ENCODE peak calls at places on chromosomes 11 and 22, in six cellular contexts. L is kidney, J is IMR-90, R is ovary, E is body of pancreas, C is suprapubic skin. Z is an unnamed sample. For H3K4me1, the result is how much of the 10 kb centered on the place peaks cover.

GRCh38 chr11:131186629-131187075 is 183.8 kb upstream of the NTM start:
- DNase-seq in L (no peak), J (no peak), R (no peak), E (no peak), C (no peak), Z (no peak)

GRCh38 chr11:34799848-34800247 is 116.3 kb downstream of the APIP start:
- DNase-seq in L (no peak), J (no peak), R (no peak), E (no peak), C (no peak), Z (no peak)

GRCh38 chr11:69171476-69171875 is 15.7 kb downstream of the SMIM38 start:
- DNase-seq in L (no peak), J (no peak), R (no peak), E (no peak), C (no peak), Z (no peak)

GRCh38 chr11:126496576-126497403 is 141.3 kb downstream of the ST3GAL4 start:
- DNase-seq in L (no peak), J (no peak), R (peak), E (no peak), C (no peak), Z (peak)

GRCh38 chr11:100808904-100809491 is 121.9 kb downstream of the ARHGAP42 start:
- DNase-seq in L (no peak), J (peak), R (no peak), E (no peak), C (no peak), Z (no peak)

GRCh38 chr11:71106671-71107070 is 145.7 kb downstream of the SHANK2 start:
- DNase-seq in L (no peak), J (no peak), R (no peak), E (no peak), C (no peak), Z (no peak)

GRCh38 chr11:65618763-65619162 is 3.2 kb downstream of the PCNX3 start:
- DNase-seq in L (no peak), J (no peak), R (no peak), E (no peak), C (no peak), Z (no peak)

GRCh38 chr11:119688362-119688761 is 40.6 kb downstream of the NECTIN1 start:
- DNase-seq in L (no peak), J (no peak), R (no peak), E (no peak), C (no peak), Z (no peak)

GRCh38 chr22:47386812-47387510 is 624.5 kb downstream of the TBC1D22A start:
- DNase-seq in L (peak), J (no peak), R (peak), E (no peak), C (no peak), Z (peak)

GRCh38 chr11:106076421-106076922 is 675 bp downstream of the KBTBD3 start:
- DNase-seq in L (no peak), J (no peak), R (no peak), E (peak), C (no peak), Z (no peak)

GRCh38 chr11:598005-598680 is 17.6 kb downstream of the IRF7 start:
- DNase-seq in L (no peak), J (no peak), R (no peak), E (no peak), C (no peak), Z (no peak)

GRCh38 chr11:104410336-104410735 is 246.4 kb upstream of the PDGFD start:
- DNase-seq in L (no peak), J (no peak), R (no peak), E (no peak), C (no peak), Z (no peak)

GRCh38 chr11:128464878-128465277 is 122.5 kb downstream of the ETS1 start:
- DNase-seq in L (no peak), J (no peak), R (no peak), E (no peak), C (no peak), Z (no peak)

GRCh38 chr11:117083011-117083940 is 15.0 kb downstream of the SIK3 start:
- DNase-seq in L (no peak), J (no peak), R (no peak), E (no peak), C (no peak), Z (no peak)

GRCh38 chr11:106691807-106692365 is 326.4 kb downstream of the GUCY1A2 start:
- DNase-seq in L (no peak), J (peak), R (no peak), E (no peak), C (no peak), Z (no peak)

GRCh38 chr22:38872831-38873248 is 824 bp upstream of the CBX6 start:
- DNase-seq in L (peak), J (peak), R (peak), E (peak), C (no peak), Z (peak)

GRCh38 chr11:1749787-1750351 is 526 bp downstream of the IFITM10 start:
- DNase-seq in L (peak), J (peak), R (no peak), E (no peak), C (no peak), Z (peak)

GRCh38 chr22:44172370-44173108 is 8.2 kb upstream of the PARVG start:
- DNase-seq in L (peak), J (no peak), R (no peak), E (peak), C (no peak), Z (peak)

GRCh38 chr22:24554316-24555159 is at the start of gene GUCD1:
- DNase-seq in L (no peak), J (peak), R (no peak), E (peak), C (no peak), Z (no peak)

GRCh38 chr11:13261600-13262061 is 16.0 kb upstream of the BMAL1 start:
- DNase-seq in L (no peak), J (peak), R (no peak), E (no peak), C (no peak), Z (no peak)

GRCh38 chr11:16924826-16925494 is 89.3 kb downstream of the PLEKHA7 start:
- DNase-seq in L (peak), J (no peak), R (peak), E (peak), C (no peak), Z (peak)

GRCh38 chr11:128719556-128719824 is 25.6 kb downstream of the FLI1 start:
- DNase-seq in L (no peak), J (no peak), R (no peak), E (no peak), C (no peak), Z (no peak)

GRCh38 chr11:70615036-70615875 is 216.9 kb downstream of the CTTN start:
- DNase-seq in L (no peak), J (no peak), R (no peak), E (no peak), C (no peak), Z (no peak)

GRCh38 chr11:60594998-60595637 is 79.9 kb downstream of the MS4A13 start:
- DNase-seq in L (no peak), J (no peak), R (no peak), E (peak), C (no peak), Z (no peak)

GRCh38 chr11:1844221-1845094 is 5.7 kb downstream of the TNNI2 start:
- DNase-seq in L (peak), J (no peak), R (peak), E (no peak), C (no peak), Z (peak)

GRCh38 chr22:28243539-28243938 is 324.5 kb upstream of the PITPNB start:
- DNase-seq in L (no peak), J (no peak), R (no peak), E (no peak), C (no peak), Z (no peak)

GRCh38 chr11:82356316-82356715 is 377.3 kb downstream of the FAM181B start:
- DNase-seq in L (no peak), J (no peak), R (no peak), E (no peak), C (no peak), Z (no peak)

GRCh38 chr11:120137611-120138521 is at the start of gene TRIM29:
- DNase-seq in L (peak), J (no peak), R (peak), E (no peak), C (peak), Z (peak)

GRCh38 chr11:130215531-130216220 is 56.1 kb downstream of the ST14 start:
- DNase-seq in L (peak), J (no peak), R (peak), E (no peak), C (no peak), Z (peak)

GRCh38 chr11:15651782-15652181 is 537.1 kb downstream of the INSC start:
- DNase-seq in L (peak), J (no peak), R (peak), E (no peak), C (no peak), Z (no peak)

GRCh38 chr22:38861927-38862326 is 10.1 kb downstream of the CBX6 start:
- DNase-seq in L (no peak), J (no peak), R (no peak), E (no peak), C (no peak), Z (peak)

GRCh38 chr22:39454385-39454871 is 2.4 kb upstream of the MGAT3 start:
- DNase-seq in L (peak), J (no peak), R (no peak), E (no peak), C (no peak), Z (no peak)

GRCh38 chr11:5808500-5809121 is at the start of gene OR52N2:
- DNase-seq in L (peak), J (peak), R (peak), E (peak), C (peak), Z (peak)

GRCh38 chr11:96158126-96158525 is 184.9 kb downstream of the MAML2 start:
- DNase-seq in L (no peak), J (no peak), R (no peak), E (no peak), C (no peak), Z (no peak)

GRCh38 chr11:111331711-111332479 is 33.5 kb downstream of the POU2AF3 start:
- DNase-seq in L (no peak), J (peak), R (no peak), E (no peak), C (no peak), Z (no peak)
- H3K4me1 ChIP-seq in L (under half), J (under half), R (under half), E (half or more), C (half or more), Z (under half)

GRCh38 chr11:8684600-8685290 is 2.2 kb downstream of the RPL27A start:
- DNase-seq in L (no peak), J (no peak), R (no peak), E (no peak), C (no peak), Z (no peak)

GRCh38 chr11:8686325-8686724 is 3.7 kb downstream of the RPL27A start:
- DNase-seq in L (peak), J (no peak), R (no peak), E (no peak), C (no peak), Z (no peak)

GRCh38 chr11:8683115-8683807 is 669 bp downstream of the RPL27A start:
- DNase-seq in L (no peak), J (no peak), R (no peak), E (no peak), C (no peak), Z (peak)

GRCh38 chr11:8685306-8685705 is 2.7 kb downstream of the RPL27A start:
- DNase-seq in L (peak), J (no peak), R (no peak), E (no peak), C (no peak), Z (no peak)

GRCh38 chr11:8685820-8686219 is 3.2 kb downstream of the RPL27A start:
- DNase-seq in L (no peak), J (no peak), R (no peak), E (no peak), C (no peak), Z (no peak)
- H3K4me1 ChIP-seq in L (under half), J (under half), R (under half), E (half or more), C (under half), Z (under half)

GRCh38 chr22:31250740-31251330 is 38.7 kb downstream of the LIMK2 start:
- DNase-seq in L (no peak), J (no peak), R (no peak), E (no peak), C (no peak), Z (no peak)
- H3K4me1 ChIP-seq in L (under half), J (under half), R (under half), E (half or more), C (half or more), Z (under half)

GRCh38 chr11:7546324-7546791 is 32.6 kb downstream of the PPFIBP2 start:
- DNase-seq in L (no peak), J (peak), R (no peak), E (no peak), C (no peak), Z (no peak)

GRCh38 chr11:7544021-7544420 is 30.2 kb downstream of the PPFIBP2 start:
- DNase-seq in L (no peak), J (no peak), R (no peak), E (no peak), C (no peak), Z (no peak)

GRCh38 chr11:7545611-7546010 is 31.8 kb downstream of the PPFIBP2 start:
- DNase-seq in L (no peak), J (no peak), R (no peak), E (no peak), C (no peak), Z (no peak)

GRCh38 chr11:7540830-7541555 is 27.2 kb downstream of the PPFIBP2 start:
- DNase-seq in L (no peak), J (no peak), R (no peak), E (no peak), C (no peak), Z (no peak)

DNA sequence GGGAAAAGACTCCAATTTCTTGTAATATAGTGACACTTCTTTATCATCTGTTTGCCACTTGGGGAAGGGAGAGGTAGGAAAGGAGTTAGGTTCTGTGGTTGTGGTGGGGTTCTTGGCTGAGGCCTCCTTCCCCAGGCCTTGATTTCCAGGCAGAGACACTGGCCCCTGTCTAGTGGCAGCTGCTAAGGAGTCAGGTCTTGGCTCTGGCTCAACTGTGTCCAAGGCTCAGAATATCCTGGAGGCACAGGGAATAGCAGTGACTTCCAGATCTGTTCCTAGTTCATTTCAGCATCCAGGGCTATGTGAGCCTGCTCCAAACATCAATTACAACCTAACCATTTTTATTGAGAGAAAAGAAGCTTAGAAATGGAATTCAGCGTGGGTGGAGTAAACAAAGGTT is 29.5 kb downstream of the PPFIBP2 start:
- DNase-seq in L (no peak), J (no peak), R (no peak), E (no peak), C (no peak), Z (no peak)
- H3K4me1 ChIP-seq in L (under half), J (under half), R (under half), E (under half), C (half or more), Z (under half)

DNA sequence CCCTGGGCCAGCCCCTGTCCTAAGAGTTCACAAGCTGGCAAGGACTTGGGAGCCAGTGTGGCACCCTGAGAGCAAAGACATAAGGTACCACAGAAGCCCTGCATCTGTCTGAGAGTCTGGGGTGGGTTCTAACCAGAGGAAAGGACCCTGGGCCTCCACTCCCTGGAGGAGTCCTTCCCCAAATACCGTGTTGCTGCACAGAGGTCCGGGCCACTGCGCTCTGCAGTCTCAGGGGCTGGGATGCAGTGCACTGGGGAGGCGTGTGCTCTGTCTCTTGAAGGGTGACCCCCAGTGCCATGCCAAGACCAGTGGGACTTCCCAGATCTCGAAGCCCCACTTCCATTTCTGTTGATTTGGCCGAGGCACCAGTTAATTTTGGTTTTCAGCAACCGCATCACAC is 4.3 kb upstream of the SH3BP1 start:
- DNase-seq in L (no peak), J (no peak), R (no peak), E (no peak), C (no peak), Z (no peak)
- H3K4me1 ChIP-seq in L (under half), J (under half), R (under half), E (under half), C (half or more), Z (half or more)

GRCh38 chr11:3885855-3886254 is 30.4 kb downstream of the STIM1 start:
- DNase-seq in L (no peak), J (no peak), R (no peak), E (no peak), C (no peak), Z (no peak)
- H3K4me1 ChIP-seq in L (under half), J (under half), R (under half), E (under half), C (under half), Z (under half)

GRCh38 chr11:73236879-73237278 is 18.8 kb downstream of the P2RY2 start:
- DNase-seq in L (peak), J (peak), R (peak), E (peak), C (no peak), Z (peak)

GRCh38 chr11:73234403-73235181 is 16.5 kb downstream of the P2RY2 start:
- DNase-seq in L (peak), J (no peak), R (peak), E (no peak), C (no peak), Z (peak)

GRCh38 chr11:73237471-73238290 is 19.6 kb downstream of the P2RY2 start:
- DNase-seq in L (peak), J (peak), R (peak), E (no peak), C (no peak), Z (peak)

GRCh38 chr11:73235236-73235786 is 17.2 kb downstream of the P2RY2 start:
- DNase-seq in L (no peak), J (peak), R (no peak), E (no peak), C (no peak), Z (peak)

GRCh38 chr11:73236205-73236765 is 18.2 kb downstream of the P2RY2 start:
- DNase-seq in L (peak), J (no peak), R (peak), E (no peak), C (no peak), Z (peak)
- H3K4me1 ChIP-seq in L (under half), J (under half), R (under half), E (under half), C (under half), Z (under half)